ENCODE peak calls at places on chromosomes 7 and 10, in four cellular contexts. K is NCI-H1105, D is right lobe of liver, H is fibroblast of the aortic adventitia. M is an unnamed sample.

GRCh38 chr10:26445411-26446031 is 7.4 kb downstream of the APBB1IP start:
- DNase-seq in D (no peak), H (no peak), K (no peak), M (no peak)

GRCh38 chr10:97531401-97531985 is 32.8 kb downstream of the UBTD1 start:
- DNase-seq in D (no peak), K (no peak), H (no peak), M (no peak)

GRCh38 chr7:121278120-121279021 is 50.4 kb upstream of the WNT16 start:
- DNase-seq in D (no peak), H (peak), K (no peak), M (peak)

GRCh38 chr7:121083790-121084251 is 95.3 kb downstream of the CPED1 start:
- DNase-seq in D (no peak), K (no peak), H (peak), M (no peak)

GRCh38 chr7:132084776-132085388 is 491.4 kb downstream of the PLXNA4 start:
- DNase-seq in H (peak), D (no peak), K (no peak), M (peak)

GRCh38 chr10:13706175-13706574 is 119.4 kb downstream of the PRPF18 start:
- DNase-seq in K (no peak), D (no peak), H (no peak), M (no peak)

GRCh38 chr7:120337308-120337907 is 64.4 kb downstream of the KCND2 start:
- DNase-seq in H (peak), K (no peak), D (no peak), M (peak)

GRCh38 chr10:16545126-16545736 is 23.6 kb upstream of the C1QL3 start:
- DNase-seq in D (no peak), H (peak), K (no peak), M (peak)

GRCh38 chr10:11824825-11825224 is 1.7 kb downstream of the PROSER2 start:
- DNase-seq in D (no peak), K (no peak), H (peak), M (peak)

GRCh38 chr7:132966731-132967130 is 115.2 kb downstream of the CHCHD3 start:
- DNase-seq in K (no peak), D (no peak), H (no peak), M (no peak)

GRCh38 chr10:130711072-130711471 is 574.9 kb downstream of the GLRX3 start:
- DNase-seq in H (no peak), D (no peak), K (no peak), M (no peak)

GRCh38 chr7:3243256-3243655 is 57.8 kb upstream of the SDK1 start:
- DNase-seq in H (no peak), K (no peak), D (no peak), M (peak)

GRCh38 chr7:36945612-36946400 is 221.5 kb upstream of the AOAH start:
- DNase-seq in H (no peak), D (peak), K (peak), M (no peak)

GRCh38 chr10:24419067-24419466 is 210.1 kb downstream of the KIAA1217 start:
- DNase-seq in K (no peak), H (no peak), D (no peak), M (no peak)

GRCh38 chr10:71835671-71836593 is 15.1 kb downstream of the PSAP start:
- DNase-seq in D (peak), H (peak), K (no peak), M (peak)

GRCh38 chr10:21525367-21526183 is at the start of gene SKIDA1:
- DNase-seq in D (peak), H (peak), K (peak), M (peak)

GRCh38 chr7:5689118-5689517 is 92.3 kb downstream of the RNF216 start:
- DNase-seq in D (no peak), H (peak), K (no peak), M (peak)

GRCh38 chr7:14195079-14195478 is 205.6 kb upstream of the ETV1 start:
- DNase-seq in D (no peak), H (no peak), K (no peak), M (no peak)

GRCh38 chr10:108410231-108410630 is 1245.7 kb upstream of the SORCS1 start:
- DNase-seq in H (no peak), D (no peak), K (no peak), M (no peak)

GRCh38 chr7:158963780-158964222 is 107.4 kb downstream of the DYNC2I1 start:
- DNase-seq in K (no peak), D (peak), H (no peak), M (peak)

GRCh38 chr7:101975046-101975445 is 157.6 kb downstream of the CUX1 start:
- DNase-seq in K (no peak), D (no peak), H (no peak), M (no peak)

GRCh38 chr7:5591547-5591899 is 167.9 kb upstream of the TNRC18 start:
- DNase-seq in H (peak), K (no peak), D (no peak), M (peak)

GRCh38 chr7:156600496-156600895 is 40.1 kb upstream of the RNF32 start:
- DNase-seq in D (no peak), H (no peak), K (no peak), M (no peak)

GRCh38 chr10:92291921-92292860 is 1.2 kb downstream of the MARCHF5 start:
- DNase-seq in D (no peak), H (peak), K (peak), M (peak)

GRCh38 chr7:34013421-34013820 is 108.1 kb downstream of the BMPER start:
- DNase-seq in H (peak), K (no peak), D (no peak), M (no peak)

GRCh38 chr10:49269523-49269922 is 29.4 kb upstream of the C10orf71 start:
- DNase-seq in H (no peak), K (no peak), D (no peak), M (no peak)

GRCh38 chr7:87574630-87575029 is 26.1 kb downstream of the ABCB1 start:
- DNase-seq in H (peak), K (no peak), D (no peak), M (peak)

GRCh38 chr10:103451091-103451801 is 924 bp downstream of the CALHM2 start:
- DNase-seq in D (peak), K (no peak), H (peak), M (peak)

GRCh38 chr7:74544706-74545469 is 91.2 kb downstream of the GTF2IRD1 start:
- DNase-seq in H (peak), K (no peak), D (no peak), M (peak)

GRCh38 chr7:132355048-132355447 is 221.2 kb downstream of the PLXNA4 start:
- DNase-seq in K (no peak), H (no peak), D (no peak), M (no peak)

GRCh38 chr10:77162697-77163096 is 474.9 kb downstream of the KCNMA1 start:
- DNase-seq in H (no peak), K (no peak), D (no peak), M (peak)

GRCh38 chr7:68478326-68478725 is 1119.9 kb upstream of the AUTS2 start:
- DNase-seq in D (no peak), H (no peak), K (no peak), M (no peak)

GRCh38 chr7:154744226-154744860 is 258.6 kb downstream of the PAXIP1 start:
- DNase-seq in K (peak), D (no peak), H (no peak), M (peak)

GRCh38 chr10:84333864-84334451 is 5.6 kb downstream of the CCSER2 start:
- DNase-seq in H (peak), D (no peak), K (no peak), M (peak)

GRCh38 chr10:72355214-72355555 is 466 bp upstream of the DNAJB12 start:
- DNase-seq in K (no peak), H (no peak), D (no peak), M (no peak)

GRCh38 chr7:132168239-132168638 is 408.0 kb downstream of the PLXNA4 start:
- DNase-seq in D (no peak), H (no peak), K (no peak), M (no peak)